ENCODE peak calls at places on chromosome 3, in five cellular contexts. H, C, Y, V and E are unnamed samples.

GRCh38 chr3:156459434-156459833 is 95.5 kb downstream of the SSR3 start:
- DNase-seq in H (no peak), C (no peak), Y (no peak), V (no peak), E (no peak)

GRCh38 chr3:156817931-156818765 is 8.0 kb upstream of the LEKR1 start:
- DNase-seq in H (no peak), C (peak), Y (no peak), V (no peak), E (no peak)

GRCh38 chr3:56611364-56611763 is 54.4 kb downstream of the CCDC66 start:
- DNase-seq in H (no peak), C (no peak), Y (no peak), V (no peak), E (no peak)

GRCh38 chr3:150868282-150868681 is 37.0 kb downstream of the MINDY4B start:
- DNase-seq in H (no peak), C (no peak), Y (no peak), V (no peak), E (no peak)

GRCh38 chr3:29557186-29557585 is 276.3 kb downstream of the RBMS3 start:
- DNase-seq in H (no peak), C (no peak), Y (no peak), V (no peak), E (no peak)

GRCh38 chr3:185715091-185715490 is 109.8 kb downstream of the IGF2BP2 start:
- DNase-seq in H (no peak), C (peak), Y (no peak), V (no peak), E (no peak)

GRCh38 chr3:132573657-132574260 is 23.3 kb upstream of the ACKR4 start:
- DNase-seq in H (no peak), C (no peak), Y (no peak), V (no peak), E (no peak)

GRCh38 chr3:18556503-18556902 is 131.4 kb upstream of the SATB1 start:
- DNase-seq in H (peak), C (no peak), Y (no peak), V (no peak), E (no peak)

GRCh38 chr3:80676869-80677268 is 909.1 kb upstream of the ROBO1 start:
- DNase-seq in H (no peak), C (no peak), Y (no peak), V (no peak), E (no peak)

GRCh38 chr3:20041197-20041780 is 1.0 kb downstream of the KAT2B start:
- DNase-seq in H (peak), C (peak), Y (no peak), V (peak), E (peak)

GRCh38 chr3:185733980-185734724 is 90.7 kb downstream of the IGF2BP2 start:
- DNase-seq in H (peak), C (peak), Y (peak), V (no peak), E (peak)

GRCh38 chr3:62589078-62589477 is 215.7 kb upstream of the FEZF2 start:
- DNase-seq in H (no peak), C (no peak), Y (no peak), V (no peak), E (no peak)